ENCODE peak calls at places on chromosomes 6 and 20, in five cellular contexts. N is GM12878, F is HepG2, G is K562, T is H1. M is an unnamed sample.

GRCh38 chr6:2695464-2696095 is 55.1 kb downstream of the MYLK4 start:
- DNase-seq in N (no peak), F (peak), G (no peak), T (no peak), M (no peak)

GRCh38 chr6:80003841-80004198 is 629 bp upstream of the TTK start:
- DNase-seq in N (no peak), F (no peak), G (no peak), T (peak), M (peak)

GRCh38 chr6:21694168-21694567 is 100.6 kb downstream of the SOX4 start:
- DNase-seq in N (no peak), F (no peak), G (no peak), T (peak), M (no peak)

GRCh38 chr6:111691345-111692225 is 85.9 kb upstream of the TRAF3IP2 start:
- DNase-seq in N (no peak), F (no peak), G (no peak), T (no peak), M (no peak)

GRCh38 chr20:60851826-60852704 is 400.0 kb upstream of the CDH4 start:
- DNase-seq in N (no peak), F (peak), G (peak), T (peak), M (peak)

GRCh38 chr20:45704969-45705637 is at the start of gene WFDC10B:
- DNase-seq in N (no peak), F (no peak), G (no peak), T (no peak), M (no peak)

GRCh38 chr6:72212686-72213085 is 326.3 kb downstream of the RIMS1 start:
- DNase-seq in N (no peak), F (no peak), G (no peak), T (no peak), M (no peak)

GRCh38 chr20:35663813-35664543 is 722 bp downstream of the CPNE1 start:
- DNase-seq in N (no peak), F (peak), G (peak), T (peak), M (peak)

GRCh38 chr6:133487174-133487573 is 246.0 kb downstream of the EYA4 start:
- DNase-seq in N (no peak), F (no peak), G (no peak), T (no peak), M (no peak)

GRCh38 chr6:32854376-32855178 is 585 bp downstream of the PSMB9 start:
- DNase-seq in N (no peak), F (no peak), G (peak), T (no peak), M (no peak)

GRCh38 chr6:119284861-119285521 is 64.6 kb downstream of the MAN1A1 start:
- DNase-seq in N (no peak), F (peak), G (peak), T (peak), M (peak)

GRCh38 chr20:22373164-22373895 is 211.0 kb downstream of the FOXA2 start:
- DNase-seq in N (no peak), F (no peak), G (no peak), T (no peak), M (no peak)

GRCh38 chr6:68834561-68834960 is 199.5 kb downstream of the ADGRB3 start:
- DNase-seq in N (no peak), F (no peak), G (no peak), T (no peak), M (no peak)

GRCh38 chr6:101722991-101723579 is 329.6 kb downstream of the GRIK2 start:
- DNase-seq in N (no peak), F (no peak), G (no peak), T (no peak), M (no peak)

GRCh38 chr20:43508106-43508505 is 609 bp downstream of the L3MBTL1 start:
- DNase-seq in N (no peak), F (no peak), G (peak), T (peak), M (peak)

GRCh38 chr20:32387262-32387661 is 29.1 kb downstream of the ASXL1 start:
- DNase-seq in N (no peak), F (no peak), G (no peak), T (no peak), M (no peak)

GRCh38 chr6:162817196-162817595 is 89.4 kb downstream of the PACRG start:
- DNase-seq in N (no peak), F (no peak), G (no peak), T (no peak), M (no peak)

GRCh38 chr6:1554881-1555569 is 54.7 kb upstream of the FOXC1 start:
- DNase-seq in N (no peak), F (no peak), G (no peak), T (no peak), M (peak)

GRCh38 chr6:43803783-43804549 is 34.0 kb downstream of the VEGFA start:
- DNase-seq in N (no peak), F (peak), G (no peak), T (no peak), M (no peak)

GRCh38 chr6:105675715-105676397 is 273.0 kb upstream of the PREP start:
- DNase-seq in N (no peak), F (no peak), G (peak), T (no peak), M (no peak)

GRCh38 chr6:153214439-153214838 is 83.4 kb upstream of the RGS17 start:
- DNase-seq in N (no peak), F (no peak), G (no peak), T (no peak), M (no peak)

GRCh38 chr6:134079406-134079921 is 27.0 kb upstream of the SLC2A12 start:
- DNase-seq in N (no peak), F (no peak), G (no peak), T (no peak), M (no peak)

GRCh38 chr20:43667341-43668132 is 623 bp downstream of the MYBL2 start:
- DNase-seq in N (no peak), F (no peak), G (peak), T (peak), M (peak)

GRCh38 chr6:30325873-30326445 is 768 bp upstream of the TRIM39 start:
- DNase-seq in N (peak), F (no peak), G (no peak), T (peak), M (peak)

GRCh38 chr20:13221673-13222318 is 722 bp downstream of the ISM1 start:
- DNase-seq in N (no peak), F (peak), G (no peak), T (peak), M (peak)

GRCh38 chr6:293185-294174 is 1.2 kb downstream of the DUSP22 start:
- DNase-seq in N (no peak), F (no peak), G (no peak), T (peak), M (no peak)

GRCh38 chr6:68087399-68088133 is 547.5 kb upstream of the ADGRB3 start:
- DNase-seq in N (peak), F (no peak), G (no peak), T (no peak), M (no peak)

GRCh38 chr6:111759836-111760785 is 113.1 kb downstream of the FYN start:
- DNase-seq in N (no peak), F (no peak), G (no peak), T (no peak), M (no peak)

GRCh38 chr6:100210138-100210872 is 216.3 kb upstream of the MCHR2 start:
- DNase-seq in N (no peak), F (no peak), G (no peak), T (no peak), M (no peak)

GRCh38 chr20:2692036-2692885 is at the start of gene EBF4:
- DNase-seq in N (no peak), F (no peak), G (peak), T (peak), M (peak)

GRCh38 chr6:157288575-157288974 is 34.7 kb downstream of the TMEM242 start:
- DNase-seq in N (no peak), F (no peak), G (no peak), T (no peak), M (no peak)

GRCh38 chr6:127547909-127548649 is 28.9 kb upstream of the C6orf58 start:
- DNase-seq in N (no peak), F (no peak), G (no peak), T (no peak), M (no peak)

GRCh38 chr6:139855741-139856206 is 481.3 kb upstream of the CITED2 start:
- DNase-seq in N (no peak), F (no peak), G (no peak), T (no peak), M (no peak)

GRCh38 chr6:7267521-7268091 is 45.4 kb downstream of the SSR1 start:
- DNase-seq in N (no peak), F (peak), G (no peak), T (no peak), M (no peak)

GRCh38 chr6:133889557-133890301 is 816 bp downstream of the TCF21 start:
- DNase-seq in N (no peak), F (no peak), G (no peak), T (peak), M (peak)

GRCh38 chr6:53682654-53683053 is 17.1 kb upstream of the KLHL31 start:
- DNase-seq in N (no peak), F (no peak), G (no peak), T (no peak), M (no peak)
- TF ChIP-seq CREB1 in N (no peak), F (no peak), G (no peak), T (no peak), M (no peak)

DNA sequence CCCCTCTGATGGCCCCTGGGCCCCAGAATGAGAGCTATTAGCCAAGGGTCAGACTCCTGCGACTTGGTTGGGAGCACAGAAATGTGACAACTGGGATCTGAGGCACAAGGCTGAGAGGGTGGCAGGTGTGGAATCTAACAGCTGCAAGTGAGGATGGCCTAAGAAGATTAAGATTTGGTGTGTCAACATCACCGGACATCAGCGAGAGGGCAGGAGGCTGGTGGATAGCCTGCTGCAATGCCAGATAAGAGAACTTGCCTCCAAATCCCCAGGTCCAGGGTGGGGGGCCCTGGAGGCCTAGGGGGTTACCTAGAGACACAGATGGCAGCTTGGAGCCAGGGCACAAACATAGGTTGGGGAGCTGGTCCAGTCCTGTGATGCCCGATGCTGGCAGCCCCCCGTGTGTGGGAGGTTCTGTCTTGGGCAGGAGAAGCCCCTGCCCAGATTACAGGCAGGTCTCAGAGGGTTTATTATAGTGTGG is 155.8 kb downstream of the GRM4 start:
- DNase-seq in N (no peak), F (no peak), G (no peak), T (no peak), M (no peak)
- TF ChIP-seq ATF2 in N (no peak), F (no peak), G (no peak), T (no peak), M (no peak)

DNA sequence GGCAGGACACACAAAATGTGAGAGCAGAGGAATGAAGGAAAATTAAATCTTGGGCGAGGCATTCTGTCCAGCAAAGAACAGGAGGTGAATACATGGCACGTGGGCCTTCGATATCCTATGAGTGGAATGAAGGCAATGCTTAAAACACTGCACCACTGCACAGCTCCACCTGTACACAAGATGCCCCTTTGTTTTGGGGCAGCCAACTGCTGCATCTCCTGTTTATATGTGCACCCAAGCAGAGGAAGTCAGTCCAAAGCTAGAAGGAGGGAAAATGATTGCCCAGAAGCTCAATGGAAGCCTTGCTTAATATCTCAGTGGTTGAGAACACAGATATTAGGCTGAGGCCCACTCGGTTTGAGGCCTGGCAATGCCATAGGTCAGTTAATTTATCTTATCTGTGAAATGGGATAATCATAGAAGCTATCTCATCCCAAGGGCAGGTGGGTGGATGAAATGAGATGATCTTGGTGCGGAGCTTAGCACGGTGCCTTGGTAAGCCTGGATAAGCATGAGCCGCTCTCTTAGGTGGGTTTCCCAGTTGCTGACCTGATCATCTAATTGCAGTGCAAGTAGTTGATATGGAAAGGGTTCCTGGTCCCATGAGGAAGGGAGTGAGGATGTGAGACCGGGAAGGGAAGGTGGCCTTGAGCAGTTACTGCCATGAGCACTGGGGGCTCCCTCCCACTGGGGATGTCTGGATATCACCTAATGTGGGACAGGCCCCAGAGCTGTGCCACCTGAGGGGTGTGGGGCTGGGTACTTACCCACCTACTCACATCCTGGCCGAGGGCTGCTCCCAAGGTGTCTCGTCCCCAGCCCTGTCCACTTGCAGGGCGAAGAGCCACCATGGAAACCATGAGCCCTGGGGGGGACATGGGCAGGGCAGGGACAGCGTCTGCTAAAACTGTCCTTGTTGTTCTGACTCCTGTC is 9.9 kb downstream of the BANF2 start:
- DNase-seq in N (no peak), F (peak), G (no peak), T (no peak), M (no peak)
- TF ChIP-seq CREB1 in N (no peak), F (no peak), G (no peak), T (no peak), M (no peak)

DNA sequence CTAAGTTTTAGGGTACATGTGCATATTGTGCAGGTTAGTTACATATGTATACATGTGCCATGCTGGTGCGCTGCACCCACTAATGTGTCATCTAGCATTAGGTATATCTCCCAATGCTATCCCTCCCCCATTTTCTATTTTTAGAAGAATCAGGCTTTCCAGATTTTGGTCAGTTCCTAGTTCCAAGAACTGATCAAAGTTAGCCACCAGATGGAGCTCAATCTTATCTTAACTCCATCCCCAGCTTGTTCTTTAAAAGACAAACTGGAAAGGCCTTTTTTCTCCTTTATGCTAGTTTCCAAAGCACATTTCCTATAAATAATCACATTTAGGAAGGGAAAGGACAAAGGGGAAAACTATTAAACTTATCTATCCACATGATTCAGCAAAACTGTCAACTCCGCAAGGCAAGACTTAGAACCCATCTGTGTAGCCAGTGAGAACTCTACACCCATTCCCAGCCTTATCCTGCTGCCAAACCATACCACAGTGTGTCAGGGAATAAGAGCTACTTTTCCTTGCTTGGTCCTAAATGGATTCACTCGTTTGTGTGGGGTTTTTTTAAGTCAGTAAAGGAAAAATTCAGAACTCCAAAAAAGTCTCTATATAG is 22.8 kb upstream of the KHDC1 start:
- DNase-seq in N (no peak), F (peak), G (peak), T (no peak), M (no peak)
- TF ChIP-seq ATF2 in N (no peak), F (no peak), G (no peak), T (no peak), M (no peak)

DNA sequence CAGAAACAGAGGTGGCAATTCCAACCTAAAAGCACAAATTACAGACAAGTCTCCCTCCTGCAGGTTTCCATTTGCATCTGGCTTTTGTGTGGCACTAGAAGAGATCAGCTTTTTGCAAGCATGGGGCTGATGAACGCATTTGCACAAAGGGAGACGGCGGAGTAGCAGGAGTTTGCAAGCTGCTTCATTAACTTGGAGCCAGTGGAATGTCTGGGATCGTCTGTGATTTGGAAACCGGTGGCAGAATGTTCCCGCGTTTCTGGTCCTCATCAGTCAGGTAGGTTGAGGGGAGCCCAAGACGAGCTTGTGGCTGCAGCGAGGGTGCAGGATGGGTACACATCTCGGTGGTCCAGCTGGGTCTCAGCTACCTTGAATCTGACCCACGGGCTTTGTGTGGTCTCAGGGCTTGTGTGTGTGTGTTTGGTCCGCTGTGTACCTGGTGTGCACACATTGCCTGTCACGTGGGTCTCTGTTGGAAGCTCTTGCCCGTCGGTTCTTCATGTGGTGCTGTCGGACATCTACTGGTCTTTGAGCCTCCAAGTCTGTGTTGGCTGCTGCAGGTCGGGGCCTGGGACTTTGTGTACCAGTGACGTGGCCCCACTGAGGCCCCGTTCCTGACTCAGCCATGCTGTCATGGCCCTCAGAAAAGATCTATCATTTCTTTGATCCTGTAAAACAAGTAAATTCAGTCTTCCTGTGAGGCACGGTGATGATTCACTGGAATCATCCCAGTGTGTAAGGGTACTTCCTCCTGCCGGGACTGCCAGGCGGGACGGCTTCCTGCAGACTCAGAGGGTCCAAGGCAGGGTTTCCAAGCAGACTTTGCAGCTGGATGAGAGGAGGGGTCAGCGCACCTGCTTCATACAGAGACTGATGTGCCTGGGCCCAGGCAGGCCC is 12.4 kb upstream of the MYT1 start:
- DNase-seq in N (no peak), F (peak), G (no peak), T (no peak), M (no peak)
- TF ChIP-seq CREB1 in N (no peak), F (no peak), G (no peak), T (no peak), M (no peak)

GRCh38 chr20:20417891-20418676 is 50.2 kb downstream of the INSM1 start:
- DNase-seq in N (no peak), F (no peak), G (no peak), T (no peak), M (no peak)
- TF ChIP-seq ATF2 in N (no peak), F (no peak), G (no peak), T (no peak), M (no peak)

GRCh38 chr6:136952714-136953260 is 30.7 kb downstream of the SLC35D3 start:
- DNase-seq in N (no peak), F (no peak), G (no peak), T (no peak), M (no peak)
- TF ChIP-seq CREB1 in N (no peak), F (no peak), G (no peak), T (no peak), M (no peak)